ENCODE peak calls at places on chromosomes 11 and 22, in eight cellular contexts. T is sigmoid colon; X is OCI-LY7; I is MM.1S; L is effector memory CD4-positive, alpha-beta T cell; D is K562; A is CD4-positive, alpha-beta memory T cell; Z is thoracic aorta. Q is an unnamed sample.

GRCh38 chr22:48734359-48734758 is 1093.3 kb downstream of the BRD1 start:
- DNase-seq in T (no peak), X (no peak), I (no peak), L (no peak), D (no peak), A (no peak), Z (no peak), Q (no peak)

GRCh38 chr11:44493929-44494328 is 71.5 kb upstream of the CD82 start:
- DNase-seq in T (no peak), X (no peak), I (no peak), L (no peak), D (no peak), A (no peak), Z (no peak), Q (no peak)

GRCh38 chr11:132245558-132246385 is 875.4 kb downstream of the NTM start:
- DNase-seq in T (no peak), X (no peak), I (no peak), L (no peak), D (no peak), A (no peak), Z (no peak), Q (no peak)

GRCh38 chr22:49464024-49464423 is 363.6 kb downstream of the BRD1 start:
- DNase-seq in T (no peak), X (no peak), I (no peak), L (no peak), D (no peak), A (no peak), Z (no peak), Q (no peak)

GRCh38 chr11:46381836-46382643 is 571 bp downstream of the MDK start:
- DNase-seq in T (peak; percentile 68), X (no peak), I (no peak), L (no peak), D (peak; percentile 63), A (no peak), Z (no peak), Q (no peak)

GRCh38 chr22:35375031-35375430 is 5.9 kb upstream of the HMOX1 start:
- DNase-seq in T (no peak), X (no peak), I (no peak), L (no peak), D (no peak), A (no peak), Z (no peak), Q (no peak)

GRCh38 chr11:46555269-46556054 is 38.4 kb downstream of the AMBRA1 start:
- DNase-seq in T (no peak), X (no peak), I (no peak), L (no peak), D (no peak), A (peak; percentile 1), Z (no peak), Q (no peak)

GRCh38 chr11:61815790-61816735 is 740 bp downstream of the FADS1 start:
- DNase-seq in T (peak; percentile 87), X (no peak), I (peak; percentile 64), L (peak; percentile 39), D (peak; percentile 77), A (peak; percentile 45), Z (peak; percentile 45), Q (peak; percentile 92)

GRCh38 chr11:70135142-70136132 is 57.3 kb downstream of the ANO1 start:
- DNase-seq in T (no peak), X (no peak), I (no peak), L (no peak), D (no peak), A (no peak), Z (no peak), Q (no peak)

GRCh38 chr11:57781529-57781943 is 19.9 kb downstream of the CTNND1 start:
- DNase-seq in T (no peak), X (no peak), I (no peak), L (no peak), D (peak; percentile 42), A (no peak), Z (no peak), Q (no peak)

GRCh38 chr11:35548925-35549561 is 23.6 kb upstream of the PAMR1 start:
- DNase-seq in T (no peak), X (no peak), I (no peak), L (no peak), D (no peak), A (no peak), Z (no peak), Q (no peak)

GRCh38 chr11:35553021-35553420 is 27.6 kb upstream of the PAMR1 start:
- DNase-seq in T (no peak), X (no peak), I (no peak), L (no peak), D (no peak), A (no peak), Z (no peak), Q (no peak)

GRCh38 chr11:35549787-35550186 is 24.4 kb upstream of the PAMR1 start:
- DNase-seq in T (no peak), X (no peak), I (no peak), L (no peak), D (no peak), A (no peak), Z (no peak), Q (peak; percentile 90)

GRCh38 chr11:35553831-35554230 is 28.4 kb upstream of the PAMR1 start:
- DNase-seq in T (no peak), X (no peak), I (no peak), L (no peak), D (no peak), A (no peak), Z (no peak), Q (peak; percentile 81)

DNA sequence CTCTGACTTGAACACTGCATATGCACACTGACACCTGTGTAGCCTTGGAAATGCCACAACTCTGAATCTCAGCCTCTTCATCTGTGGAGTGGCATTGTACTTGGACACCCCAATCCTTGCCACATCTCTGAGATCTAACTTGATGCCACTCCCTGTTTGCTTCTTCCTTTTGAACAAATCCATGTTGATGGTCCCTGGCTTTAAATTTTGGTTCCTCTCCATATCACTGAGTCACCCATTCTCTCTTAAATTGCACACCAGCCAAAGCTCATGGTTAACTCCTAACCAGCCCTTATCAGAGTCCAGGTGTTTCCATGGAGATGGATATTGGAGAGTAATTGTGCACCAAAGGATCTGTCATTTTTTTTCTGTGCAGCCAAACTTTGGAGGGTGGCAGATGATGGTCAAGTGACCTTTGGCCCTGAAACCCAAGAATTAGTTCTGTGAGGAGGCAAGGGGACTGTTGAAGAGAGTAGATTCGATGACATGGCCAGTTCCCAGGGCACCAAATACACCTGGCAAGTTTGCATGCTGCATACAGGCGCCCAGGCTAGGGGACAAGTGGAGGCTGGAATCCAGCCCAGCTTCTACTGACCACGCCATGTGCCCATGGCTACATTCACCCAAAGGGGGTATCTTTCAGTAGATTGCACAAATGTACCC is 25.1 kb upstream of the PAMR1 start:
- DNase-seq in T (no peak), X (no peak), I (no peak), L (no peak), D (no peak), A (no peak), Z (no peak), Q (no peak)
- H3K4me1 ChIP-seq in T (peaks cover 15% of the 10 kb centered on the region), X (no peaks in the 10 kb centered on the region), I (no peaks in the 10 kb centered on the region), L (no peaks in the 10 kb centered on the region), D (no peaks in the 10 kb centered on the region), A (no peaks in the 10 kb centered on the region), Z (no peaks in the 10 kb centered on the region), Q (peaks cover 77% of the 10 kb centered on the region)

DNA sequence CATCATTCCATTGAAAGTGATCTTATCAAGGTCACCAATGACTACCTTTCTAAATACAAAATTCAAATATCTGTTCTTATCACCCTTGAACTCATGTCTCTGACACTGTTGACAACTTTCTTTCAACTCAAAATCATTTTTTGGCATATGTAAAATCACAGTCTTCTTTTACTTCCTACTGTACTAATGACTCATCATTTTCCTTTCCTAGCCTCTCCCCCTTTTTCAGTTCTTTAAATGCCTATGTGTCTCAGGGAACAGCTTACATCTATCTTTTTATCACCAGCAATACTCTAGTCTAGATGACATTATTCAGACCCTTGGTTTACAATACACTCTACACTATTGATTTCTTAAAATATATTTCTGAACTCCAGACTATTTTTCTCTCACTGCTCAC is 2220.7 kb upstream of the RAG2 start:
- DNase-seq in T (no peak), X (no peak), I (no peak), L (no peak), D (no peak), A (no peak), Z (no peak), Q (no peak)
- H3K27ac ChIP-seq in T (no peak overlapping the region), X (no peak overlapping the region), I (no peak overlapping the region), L (no peak overlapping the region), D (no peak overlapping the region), A (no peak overlapping the region), Z (no peak overlapping the region), Q (no peak overlapping the region)

DNA sequence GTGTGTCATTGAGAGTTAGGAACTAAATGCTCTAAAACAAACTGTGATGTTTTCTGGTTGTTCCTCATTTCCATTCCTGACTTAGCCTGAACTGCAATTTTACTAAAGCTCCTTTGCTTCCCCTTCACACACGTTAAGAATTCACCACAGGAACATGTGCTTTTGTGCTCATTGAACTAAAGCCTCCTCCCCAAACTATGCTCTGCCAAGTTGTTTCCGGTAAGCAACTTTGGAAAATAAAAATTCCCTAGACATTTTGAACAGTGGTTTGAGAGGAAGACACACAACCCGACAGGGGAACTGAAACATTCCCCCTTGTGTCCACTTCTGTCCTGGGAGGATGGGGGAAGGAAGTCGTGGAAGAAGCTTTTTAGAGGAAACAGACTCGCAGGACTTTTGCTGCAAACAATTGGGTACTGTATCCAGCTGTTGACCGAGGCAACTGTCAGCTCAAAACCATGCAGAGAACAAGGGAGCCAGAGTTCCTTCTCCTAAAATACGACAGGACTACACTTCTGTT is 66.9 kb downstream of the GAB2 start:
- DNase-seq in T (peak; percentile 63), X (peak; percentile 22), I (no peak), L (no peak), D (no peak), A (no peak), Z (no peak), Q (peak; percentile 21)
- H3K4me3 ChIP-seq in T (peak overlapping the region; percentile 7), X (peak overlapping the region; percentile 34), I (peak overlapping the region; percentile 16), L (no peak overlapping the region), D (peak overlapping the region; percentile 21), A (no peak overlapping the region), Z (peak overlapping the region; percentile 65), Q (peak overlapping the region; percentile 5)

GRCh38 chr11:133894956-133895549 is 49.7 kb upstream of the SPATA19 start:
- DNase-seq in T (peak; percentile 54), X (peak; percentile 3), I (no peak), L (no peak), D (no peak), A (no peak), Z (no peak), Q (no peak)

GRCh38 chr11:133892584-133893380 is 47.5 kb upstream of the SPATA19 start:
- DNase-seq in T (peak; percentile 42), X (no peak), I (no peak), L (no peak), D (no peak), A (no peak), Z (no peak), Q (no peak)

GRCh38 chr11:133889893-133890292 is 44.6 kb upstream of the SPATA19 start:
- DNase-seq in T (peak; percentile 24), X (no peak), I (no peak), L (no peak), D (no peak), A (no peak), Z (no peak), Q (no peak)

GRCh38 chr11:133893381-133893780 is 48.1 kb upstream of the SPATA19 start:
- DNase-seq in T (peak; percentile 33), X (no peak), I (no peak), L (no peak), D (no peak), A (no peak), Z (no peak), Q (no peak)

DNA sequence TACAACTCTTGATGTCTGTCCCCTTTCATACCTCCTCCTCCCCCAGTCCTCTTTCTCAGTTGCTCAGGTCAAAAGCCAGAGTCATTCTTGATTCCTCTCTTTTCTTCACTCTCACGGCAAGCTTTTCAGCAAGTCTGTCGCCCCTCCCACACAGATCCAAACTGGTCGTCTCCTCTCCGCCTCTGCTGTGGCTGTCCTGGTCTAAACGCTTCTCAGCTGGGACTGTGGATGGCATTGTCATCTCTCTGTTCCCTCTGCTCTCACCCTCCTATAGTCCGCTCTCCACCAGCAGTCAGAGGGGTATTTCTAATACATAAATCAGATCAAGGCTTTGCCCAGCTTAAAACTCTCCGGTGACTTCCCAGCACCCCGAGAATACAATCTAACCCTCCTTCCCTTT is 46.8 kb upstream of the SPATA19 start:
- DNase-seq in T (peak; percentile 24), X (no peak), I (no peak), L (no peak), D (no peak), A (no peak), Z (no peak), Q (no peak)
- H3K4me1 ChIP-seq in T (peaks cover 10% of the 10 kb centered on the region), X (peaks cover 8% of the 10 kb centered on the region), I (no peaks in the 10 kb centered on the region), L (no peaks in the 10 kb centered on the region), D (no peaks in the 10 kb centered on the region), A (no peaks in the 10 kb centered on the region), Z (no peaks in the 10 kb centered on the region), Q (no peaks in the 10 kb centered on the region)